ENCODE peak calls at places on chromosomes 4 and X, in six cellular contexts. One of them, this sample, is unnamed.

GRCh38 chr4:166252487-166253402 is 379.7 kb downstream of the TLL1 start:
- DNase-seq in transverse colon: no peak
- DNase-seq in gastrocnemius medialis: no peak
- DNase-seq in stimulated activated CD4-positive, alpha-beta T cell treated with anti-CD3 and anti-CD28 coated beads, Interleukin-4, amount 100 ng/mL, for 24 hours: no peak
- DNase-seq in choroid plexus epithelial cell: peak; percentile 51
- DNase-seq in renal cortical epithelial cell: peak; percentile 16
- DNase-seq in this sample: no peak

GRCh38 chr4:10673817-10674369 is 10.7 kb downstream of the CLNK start:
- DNase-seq in transverse colon: no peak
- DNase-seq in gastrocnemius medialis: no peak
- DNase-seq in stimulated activated CD4-positive, alpha-beta T cell treated with anti-CD3 and anti-CD28 coated beads, Interleukin-4, amount 100 ng/mL, for 24 hours: no peak
- DNase-seq in choroid plexus epithelial cell: no peak
- DNase-seq in renal cortical epithelial cell: no peak
- DNase-seq in this sample: no peak

GRCh38 chr4:98659741-98660507 is 1.5 kb upstream of the TSPAN5 start:
- DNase-seq in transverse colon: no peak
- DNase-seq in gastrocnemius medialis: no peak
- DNase-seq in stimulated activated CD4-positive, alpha-beta T cell treated with anti-CD3 and anti-CD28 coated beads, Interleukin-4, amount 100 ng/mL, for 24 hours: no peak
- DNase-seq in choroid plexus epithelial cell: no peak
- DNase-seq in renal cortical epithelial cell: peak; percentile 87
- DNase-seq in this sample: no peak

GRCh38 chrX:29617276-29617675 is 598.1 kb upstream of the MAGEB2 start:
- DNase-seq in transverse colon: no peak
- DNase-seq in gastrocnemius medialis: no peak
- DNase-seq in stimulated activated CD4-positive, alpha-beta T cell treated with anti-CD3 and anti-CD28 coated beads, Interleukin-4, amount 100 ng/mL, for 24 hours: no peak
- DNase-seq in choroid plexus epithelial cell: peak; percentile 40
- DNase-seq in renal cortical epithelial cell: peak; percentile 78
- DNase-seq in this sample: no peak

GRCh38 chrX:47595701-47596655 is 13.7 kb downstream of the TIMP1 start:
- DNase-seq in transverse colon: no peak
- DNase-seq in gastrocnemius medialis: no peak
- DNase-seq in stimulated activated CD4-positive, alpha-beta T cell treated with anti-CD3 and anti-CD28 coated beads, Interleukin-4, amount 100 ng/mL, for 24 hours: no peak
- DNase-seq in choroid plexus epithelial cell: peak; percentile 93
- DNase-seq in renal cortical epithelial cell: no peak
- DNase-seq in this sample: no peak

GRCh38 chrX:117002981-117003380 is 540.2 kb upstream of the CT83 start:
- DNase-seq in transverse colon: no peak
- DNase-seq in gastrocnemius medialis: no peak
- DNase-seq in stimulated activated CD4-positive, alpha-beta T cell treated with anti-CD3 and anti-CD28 coated beads, Interleukin-4, amount 100 ng/mL, for 24 hours: no peak
- DNase-seq in choroid plexus epithelial cell: no peak
- DNase-seq in renal cortical epithelial cell: no peak
- DNase-seq in this sample: no peak

GRCh38 chr4:40954119-40954668 is 204.4 kb downstream of the NSUN7 start:
- DNase-seq in transverse colon: no peak
- DNase-seq in gastrocnemius medialis: no peak
- DNase-seq in stimulated activated CD4-positive, alpha-beta T cell treated with anti-CD3 and anti-CD28 coated beads, Interleukin-4, amount 100 ng/mL, for 24 hours: no peak
- DNase-seq in choroid plexus epithelial cell: no peak
- DNase-seq in renal cortical epithelial cell: no peak
- DNase-seq in this sample: no peak

GRCh38 chr4:7375427-7375826 is 59.3 kb downstream of the PSAPL1 start:
- DNase-seq in transverse colon: no peak
- DNase-seq in gastrocnemius medialis: no peak
- DNase-seq in stimulated activated CD4-positive, alpha-beta T cell treated with anti-CD3 and anti-CD28 coated beads, Interleukin-4, amount 100 ng/mL, for 24 hours: no peak
- DNase-seq in choroid plexus epithelial cell: no peak
- DNase-seq in renal cortical epithelial cell: peak; percentile 3
- DNase-seq in this sample: peak; percentile 20

GRCh38 chr4:187172340-187172761 is 448.7 kb upstream of the FAT1 start:
- DNase-seq in transverse colon: peak; percentile 35
- DNase-seq in gastrocnemius medialis: no peak
- DNase-seq in stimulated activated CD4-positive, alpha-beta T cell treated with anti-CD3 and anti-CD28 coated beads, Interleukin-4, amount 100 ng/mL, for 24 hours: no peak
- DNase-seq in choroid plexus epithelial cell: peak; percentile 25
- DNase-seq in renal cortical epithelial cell: peak; percentile 10
- DNase-seq in this sample: no peak